ENCODE peak calls at places on chromosomes 2 and 18, in five cellular contexts. R is fibroblast of the aortic adventitia, A is colonic mucosa, N is GM06990, I is retinal pigment epithelial cell. M is an unnamed sample.

GRCh38 chr2:105447476-105447875 is 48.6 kb upstream of the FHL2 start:
- DNase-seq in R (no peak), A (no peak), N (no peak), I (no peak), M (peak)

GRCh38 chr18:60684843-60685513 is 312.4 kb upstream of the MC4R start:
- DNase-seq in R (peak), A (no peak), N (no peak), I (no peak), M (peak)

GRCh38 chr2:161722547-161723503 is 98.6 kb downstream of the SLC4A10 start:
- DNase-seq in R (no peak), A (no peak), N (no peak), I (no peak), M (no peak)

GRCh38 chr2:161915121-161915520 is 158.9 kb downstream of the DPP4 start:
- DNase-seq in R (no peak), A (no peak), N (no peak), I (peak), M (no peak)

GRCh38 chr2:167548396-167548795 is 660.1 kb downstream of the XIRP2 start:
- DNase-seq in R (no peak), A (no peak), N (no peak), I (no peak), M (no peak)

GRCh38 chr2:189249171-189249570 is 69.6 kb upstream of the COL5A2 start:
- DNase-seq in R (peak), A (no peak), N (no peak), I (no peak), M (no peak)

GRCh38 chr2:67268806-67269205 is 128.3 kb upstream of the ETAA1 start:
- DNase-seq in R (peak), A (no peak), N (no peak), I (no peak), M (no peak)

GRCh38 chr18:37393221-37393828 is 172.3 kb downstream of the CELF4 start:
- DNase-seq in R (no peak), A (no peak), N (no peak), I (no peak), M (no peak)

GRCh38 chr2:119148082-119148715 is 10.4 kb downstream of the C1QL2 start:
- DNase-seq in R (no peak), A (no peak), N (no peak), I (peak), M (no peak)

GRCh38 chr2:174586896-174587295 is 10.7 kb downstream of the WIPF1 start:
- DNase-seq in R (no peak), A (no peak), N (no peak), I (no peak), M (no peak)

GRCh38 chr2:241095594-241096290 is 6.3 kb downstream of the MTERF4 start:
- DNase-seq in R (no peak), A (no peak), N (no peak), I (no peak), M (no peak)

GRCh38 chr2:63792523-63792922 is 49.2 kb upstream of the UGP2 start:
- DNase-seq in R (peak), A (no peak), N (no peak), I (peak), M (peak)

GRCh38 chr18:58394046-58394445 is 234.8 kb downstream of the ALPK2 start:
- DNase-seq in R (peak), A (no peak), N (no peak), I (no peak), M (no peak)

GRCh38 chr2:191204443-191204842 is 40.8 kb upstream of the MYO1B start:
- DNase-seq in R (no peak), A (no peak), N (no peak), I (no peak), M (no peak)

GRCh38 chr2:29066989-29067605 is 7.2 kb downstream of the PCARE start:
- DNase-seq in R (no peak), A (no peak), N (no peak), I (no peak), M (peak)

DNA sequence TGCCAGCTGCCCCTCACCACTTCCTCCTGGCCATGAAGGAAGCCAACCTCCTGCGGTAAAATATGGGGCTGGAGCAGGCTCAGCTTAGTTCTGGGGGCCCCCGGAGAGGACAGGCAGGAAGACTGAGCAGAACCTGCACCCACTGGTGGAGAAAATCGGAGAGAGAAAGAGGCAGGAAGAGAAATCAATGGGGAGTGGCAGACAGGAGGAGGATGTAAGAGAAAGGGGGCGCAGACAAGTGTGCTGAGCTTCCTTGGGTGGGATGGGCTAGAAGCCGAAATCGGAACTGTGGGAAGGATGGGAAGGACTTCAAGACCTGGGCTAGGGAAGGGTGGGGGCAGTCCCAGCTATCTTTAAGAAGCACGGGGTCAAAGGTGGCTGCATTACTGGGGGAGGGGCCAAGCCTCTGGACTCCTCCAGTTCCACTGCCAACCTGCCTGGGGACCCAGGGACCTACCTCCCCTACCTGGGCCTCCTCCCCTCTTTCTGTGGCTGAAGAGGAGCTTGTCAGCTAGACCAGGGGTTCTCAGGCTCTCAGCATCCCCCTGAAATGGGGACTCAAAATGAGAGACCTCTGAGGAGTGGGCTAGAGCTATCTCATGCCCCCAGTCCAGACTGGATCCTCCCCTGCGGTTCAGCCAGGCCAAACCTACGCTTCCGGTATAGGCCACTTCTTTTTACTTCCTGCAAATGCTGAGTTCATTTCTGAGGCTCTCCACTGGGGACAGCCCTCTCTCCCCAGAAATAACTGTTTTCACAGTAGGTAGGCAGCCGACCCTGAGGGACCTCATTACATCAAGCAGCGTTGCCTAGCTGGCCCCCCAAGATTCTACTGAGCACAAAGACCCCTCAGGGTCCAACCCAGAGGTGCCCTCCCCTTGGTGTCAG is 33.6 kb upstream of the B3GNT7 start:
- DNase-seq in R (no peak), A (no peak), N (peak), I (no peak), M (no peak)
- TF ChIP-seq CTCF in R (no peak), A (no peak), N (peak), I (no peak), M (no peak)

GRCh38 chr2:127197475-127198385 is 22.4 kb downstream of the CYP27C1 start:
- DNase-seq in R (peak), A (peak), N (peak), I (no peak), M (no peak)

GRCh38 chr2:127199223-127199622 is 20.9 kb downstream of the CYP27C1 start:
- DNase-seq in R (no peak), A (no peak), N (no peak), I (no peak), M (no peak)

GRCh38 chr2:127205211-127206140 is 14.6 kb downstream of the CYP27C1 start:
- DNase-seq in R (no peak), A (no peak), N (no peak), I (no peak), M (no peak)

GRCh38 chr2:127200962-127201361 is 19.1 kb downstream of the CYP27C1 start:
- DNase-seq in R (no peak), A (no peak), N (no peak), I (no peak), M (no peak)

DNA sequence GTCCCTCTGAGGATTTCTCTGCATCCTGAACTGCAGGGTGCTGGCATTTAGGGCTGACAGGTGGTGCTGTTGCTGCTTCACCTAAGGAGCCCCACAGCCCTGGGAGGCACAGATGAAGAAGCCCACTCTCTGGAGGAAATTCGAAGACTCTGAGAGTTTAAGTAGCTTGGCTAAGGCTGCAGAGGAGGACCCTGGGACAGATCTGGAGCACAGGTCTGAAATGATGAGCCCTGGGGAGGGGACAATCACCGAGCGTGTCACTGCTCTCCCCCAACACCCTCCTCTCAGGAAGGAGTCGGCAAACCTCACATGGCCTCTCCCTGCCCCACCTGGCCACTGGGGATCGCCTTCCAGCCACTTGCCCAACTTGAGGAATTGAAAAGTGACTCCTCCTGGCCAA is 18.6 kb downstream of the CYP27C1 start:
- DNase-seq in R (no peak), A (no peak), N (no peak), I (no peak), M (no peak)
- TF ChIP-seq CTCF in R (no peak), A (no peak), N (no peak), I (no peak), M (no peak)

DNA sequence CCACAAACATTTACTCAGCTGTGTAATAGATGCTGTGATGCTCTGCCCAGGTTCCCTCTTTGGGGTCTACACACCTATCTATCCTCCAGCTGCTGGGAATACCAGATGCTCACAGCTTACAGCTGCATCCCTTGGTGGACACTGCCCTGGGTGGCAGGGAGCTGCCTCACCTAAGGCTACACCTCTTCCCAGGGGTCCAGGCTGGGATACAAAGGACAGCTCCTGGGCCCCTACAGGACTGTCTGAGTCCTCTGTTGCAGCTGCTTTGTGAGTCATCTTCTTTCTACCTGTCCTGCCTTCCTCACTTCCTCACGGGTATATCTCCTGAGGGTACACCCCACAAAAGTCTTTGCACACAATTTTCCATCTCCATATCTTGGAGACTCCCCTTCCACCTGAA is 27.6 kb downstream of the THNSL2 start:
- DNase-seq in R (no peak), A (no peak), N (no peak), I (no peak), M (no peak)
- TF ChIP-seq CTCF in R (no peak), A (no peak), N (no peak), I (no peak), M (no peak)

GRCh38 chr2:212926948-212927347 is 224.5 kb downstream of the IKZF2 start:
- DNase-seq in R (peak), A (no peak), N (no peak), I (no peak), M (no peak)
- TF ChIP-seq CTCF in R (no peak), A (no peak), N (no peak), I (no peak), M (no peak)

GRCh38 chr18:24015897-24016631 is 1.5 kb downstream of the TTC39C start:
- DNase-seq in R (no peak), A (no peak), N (no peak), I (no peak), M (no peak)

GRCh38 chr18:24014986-24015896 is 687 bp downstream of the TTC39C start:
- DNase-seq in R (peak), A (peak), N (peak), I (no peak), M (no peak)

GRCh38 chr18:24018299-24018910 is 3.9 kb downstream of the TTC39C start:
- DNase-seq in R (no peak), A (no peak), N (no peak), I (no peak), M (no peak)

GRCh38 chr18:24014062-24014985 is at the start of gene TTC39C:
- DNase-seq in R (peak), A (peak), N (peak), I (no peak), M (no peak)

DNA sequence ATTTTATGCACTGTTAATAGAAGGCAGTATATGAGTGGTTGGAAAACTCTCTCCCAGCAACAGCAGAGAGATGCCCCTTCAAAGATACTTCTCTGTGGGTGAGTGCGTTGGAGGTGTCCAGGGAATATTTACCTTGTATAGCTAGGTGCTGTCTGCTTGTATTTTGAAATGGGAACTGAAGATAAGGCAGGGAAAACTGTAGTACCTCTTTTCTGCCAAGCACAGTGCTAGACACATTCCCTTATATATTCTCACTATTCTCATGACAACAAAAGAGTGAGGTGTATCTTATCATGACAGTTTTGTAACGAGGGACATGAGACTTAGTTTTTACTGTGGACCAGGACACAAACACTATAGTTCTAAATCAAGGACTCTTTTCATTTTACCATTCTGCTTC is 2.1 kb downstream of the TTC39C start:
- DNase-seq in R (peak), A (no peak), N (no peak), I (no peak), M (peak)
- TF ChIP-seq CTCF in R (peak), A (peak), N (peak), I (peak), M (peak)

GRCh38 chr2:31140151-31140550 is 1.9 kb upstream of the GALNT14 start:
- DNase-seq in R (no peak), A (no peak), N (no peak), I (no peak), M (no peak)

GRCh38 chr2:31136732-31137131 is 1.5 kb downstream of the GALNT14 start:
- DNase-seq in R (no peak), A (no peak), N (no peak), I (no peak), M (no peak)

GRCh38 chr2:31136000-31136399 is 2.2 kb downstream of the GALNT14 start:
- DNase-seq in R (no peak), A (no peak), N (no peak), I (no peak), M (peak)

GRCh38 chr2:31138037-31138962 is at the start of gene GALNT14:
- DNase-seq in R (peak), A (peak), N (peak), I (peak), M (peak)

DNA sequence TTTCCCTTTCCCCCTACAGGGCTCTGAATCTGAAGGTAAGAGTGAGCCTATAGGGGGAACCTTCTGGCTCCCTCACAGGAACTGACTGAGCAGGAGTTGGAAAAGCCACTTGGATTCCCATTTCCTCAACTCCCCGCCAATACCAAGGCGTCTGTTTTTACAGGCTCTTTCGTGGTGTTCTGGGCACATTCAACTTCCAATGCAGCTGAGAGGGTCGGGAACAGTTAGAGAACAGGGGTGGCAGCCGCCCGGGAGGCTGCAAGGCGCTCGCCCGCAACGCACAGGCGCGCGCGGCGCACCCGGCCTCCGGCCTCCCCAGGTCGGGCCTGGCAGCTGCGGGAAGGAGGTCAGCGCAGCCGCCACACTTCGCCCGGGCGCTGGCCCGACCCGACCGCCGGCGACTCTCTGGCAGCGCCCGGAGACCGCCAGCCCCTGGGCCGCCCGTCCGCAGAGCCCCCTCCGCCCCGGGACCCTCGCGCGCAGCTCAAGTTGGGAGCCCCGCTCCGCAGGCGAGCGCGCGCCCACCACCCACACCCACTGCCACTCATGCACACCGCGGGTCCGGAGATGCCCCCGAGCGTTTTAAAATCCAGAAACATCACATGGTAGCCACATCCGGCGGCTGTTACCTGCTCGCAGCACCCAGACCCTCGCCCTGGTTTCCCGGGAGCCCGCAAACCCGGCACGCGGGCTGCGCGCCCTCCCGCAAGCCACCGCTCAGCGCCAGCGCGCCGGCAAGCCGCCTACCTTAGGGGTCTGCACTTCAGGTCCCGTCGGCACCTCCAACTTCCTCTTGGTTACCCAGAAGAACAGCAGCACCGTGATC is 816 bp downstream of the GALNT14 start:
- DNase-seq in R (no peak), A (no peak), N (peak), I (no peak), M (peak)
- TF ChIP-seq CTCF in R (no peak), A (no peak), N (no peak), I (peak), M (no peak)

GRCh38 chr18:23077493-23078256 is 57.6 kb upstream of the CABLES1 start:
- DNase-seq in R (no peak), A (no peak), N (no peak), I (no peak), M (peak)
- TF ChIP-seq CTCF in R (no peak), A (peak), N (peak), I (peak), M (peak)

M was measured in foreskin keratinocyte.